ENCODE peak calls at places on chromosomes 5 and 9, in six cellular contexts. A is naive thymus-derived CD4-positive, alpha-beta T cell; H is smooth muscle cell of the brain vasculature; T is activated CD8-positive, alpha-beta memory T cell treated with anti-CD3 and anti-CD28 coated beads, Interleukin-2, amount 10 ng/mL, durations not matched to agents 7 days and 5 days; P is GM03348; D is anterior cingulate cortex. E is an unnamed sample.
A peak's percentile ranks its signal among the peaks of the same experiment; 100 is the strongest.

GRCh38 chr9:112878752-112879151 is 11.9 kb downstream of the SLC46A2 start:
- DNase-seq in D (no peak), P (no peak), A (no peak), T (no peak), H (no peak), E (no peak)

GRCh38 chr5:82601085-82601484 is 322.9 kb upstream of the RPS23 start:
- DNase-seq in H (no peak), P (no peak), T (no peak), A (no peak), D (no peak), E (no peak)

GRCh38 chr5:156581725-156582124 is 254.8 kb downstream of the SGCD start:
- DNase-seq in T (no peak), H (no peak), A (no peak), P (no peak), D (no peak), E (no peak)

GRCh38 chr5:94983861-94984535 is 300.9 kb downstream of the MCTP1 start:
- DNase-seq in T (no peak), A (no peak), P (peak; percentile 72), H (no peak), D (no peak), E (peak; percentile 86)

GRCh38 chr9:77015291-77016048 is 4.0 kb upstream of the FOXB2 start:
- DNase-seq in H (no peak), D (no peak), P (no peak), T (no peak), A (no peak), E (no peak)

GRCh38 chr5:100758306-100758705 is 144.8 kb downstream of the ST8SIA4 start:
- DNase-seq in T (no peak), A (no peak), P (no peak), H (no peak), D (no peak), E (no peak)

GRCh38 chr5:172548311-172548731 is 92.7 kb upstream of the NEURL1B start:
- DNase-seq in D (peak; percentile 44), T (no peak), H (no peak), P (no peak), A (no peak), E (no peak)

GRCh38 chr5:63603996-63604395 is 358.2 kb downstream of the HTR1A start:
- DNase-seq in A (no peak), D (no peak), P (no peak), T (no peak), H (no peak), E (no peak)

GRCh38 chr9:2208465-2208864 is 193.3 kb downstream of the SMARCA2 start:
- DNase-seq in A (no peak), D (no peak), P (no peak), T (no peak), H (no peak), E (no peak)

GRCh38 chr9:126756876-126757415 is 47.9 kb upstream of the ZBTB43 start:
- DNase-seq in T (no peak), D (no peak), A (no peak), P (no peak), H (no peak), E (no peak)

GRCh38 chr9:107123389-107123788 is 159.7 kb upstream of the RAD23B start:
- DNase-seq in H (no peak), T (no peak), D (no peak), P (no peak), A (no peak), E (no peak)

GRCh38 chr5:74945561-74946165 is 79.5 kb upstream of the FAM169A start:
- DNase-seq in D (no peak), T (peak; percentile 62), P (no peak), A (no peak), H (no peak), E (no peak)

GRCh38 chr5:60568646-60569045 is 131.3 kb downstream of the DEPDC1B start:
- DNase-seq in A (no peak), H (no peak), T (no peak), D (no peak), P (no peak), E (no peak)

GRCh38 chr9:72589684-72590555 is 68.5 kb downstream of the TMC1 start:
- DNase-seq in A (no peak), T (no peak), H (no peak), D (no peak), P (peak; percentile 18), E (peak; percentile 50)

GRCh38 chr9:93470391-93470790 is 17.0 kb upstream of the FAM120AOS start:
- DNase-seq in H (no peak), A (no peak), T (no peak), P (no peak), D (no peak), E (no peak)

GRCh38 chr5:97162045-97162444 is 19.6 kb upstream of the LIX1 start:
- DNase-seq in A (peak; percentile 23), D (peak; percentile 35), T (peak; percentile 64), H (peak; percentile 63), P (peak; percentile 42), E (peak; percentile 91)

GRCh38 chr5:163790497-163790896 is 285.1 kb downstream of the MAT2B start:
- DNase-seq in A (no peak), H (no peak), P (no peak), T (no peak), D (no peak), E (peak; percentile 26)

GRCh38 chr5:139955616-139956283 is 87.3 kb downstream of the NRG2 start:
- DNase-seq in T (no peak), D (no peak), A (no peak), H (no peak), P (no peak), E (peak; percentile 29)

GRCh38 chr5:159951387-159951786 is 35.1 kb downstream of the ADRA1B start:
- DNase-seq in A (no peak), T (no peak), D (no peak), H (no peak), P (peak; percentile 22), E (peak; percentile 60)

GRCh38 chr5:158758666-158759065 is 341.1 kb downstream of the EBF1 start:
- DNase-seq in A (no peak), H (peak; percentile 12), T (no peak), D (no peak), P (peak; percentile 74), E (peak; percentile 86)

GRCh38 chr9:87158779-87159178 is 211.5 kb upstream of the GAS1 start:
- DNase-seq in P (no peak), H (no peak), A (no peak), T (no peak), D (no peak), E (no peak)

GRCh38 chr5:61604626-61605025 is 272.6 kb downstream of the ZSWIM6 start:
- DNase-seq in H (no peak), T (no peak), P (no peak), A (no peak), D (no peak), E (peak; percentile 12)

GRCh38 chr5:39225405-39226099 is 6.2 kb upstream of the FYB1 start:
- DNase-seq in T (no peak), D (no peak), A (no peak), P (no peak), H (no peak), E (no peak)

GRCh38 chr9:116951588-116952433 is 264.7 kb downstream of the TRIM32 start:
- DNase-seq in T (no peak), D (no peak), H (no peak), P (peak; percentile 89), A (no peak), E (peak; percentile 35)

GRCh38 chr5:15092801-15093200 is 221.2 kb upstream of the ANKH start:
- DNase-seq in T (no peak), A (no peak), H (no peak), D (no peak), P (no peak), E (no peak)

GRCh38 chr9:128316421-128316820 is 5.8 kb downstream of the TRUB2 start:
- DNase-seq in P (no peak), D (peak; percentile 92), H (no peak), A (no peak), T (no peak), E (no peak)

GRCh38 chr9:126844085-126844484 is 16.4 kb upstream of the ZBTB34 start:
- DNase-seq in T (no peak), A (no peak), H (peak; percentile 60), D (no peak), P (peak; percentile 61), E (peak; percentile 65)

GRCh38 chr9:135506327-135507103 is 6.0 kb downstream of the MRPS2 start:
- DNase-seq in T (no peak), P (no peak), H (no peak), D (no peak), A (no peak), E (no peak)

GRCh38 chr5:172694061-172694460 is 53.0 kb downstream of the NEURL1B start:
- DNase-seq in H (no peak), T (no peak), P (no peak), D (no peak), A (no peak), E (no peak)

GRCh38 chr9:22037954-22038690 is 29.0 kb upstream of the CDKN2B start:
- DNase-seq in D (no peak), H (no peak), P (peak; percentile 22), T (no peak), A (no peak), E (peak; percentile 66)

GRCh38 chr5:149935431-149935901 is 9.1 kb downstream of the PDE6A start:
- DNase-seq in A (no peak), H (no peak), P (no peak), D (no peak), T (no peak), E (no peak)

GRCh38 chr5:69308046-69308553 is 24.5 kb downstream of the CCDC125 start:
- DNase-seq in D (no peak), P (no peak), A (no peak), T (no peak), H (no peak), E (no peak)

GRCh38 chr9:93807166-93808013 is 147.8 kb downstream of the BARX1 start:
- DNase-seq in H (no peak), A (no peak), P (peak; percentile 3), D (no peak), T (no peak), E (no peak)

GRCh38 chr9:129803679-129804065 is 688 bp downstream of the TOR1B start:
- DNase-seq in T (no peak), D (peak; percentile 42), H (no peak), P (no peak), A (no peak), E (peak; percentile 23)

GRCh38 chr9:129746092-129746760 is 6.6 kb downstream of the PTGES start:
- DNase-seq in H (no peak), T (no peak), A (no peak), D (no peak), P (no peak), E (peak; percentile 77)

GRCh38 chr5:154753792-154754191 is 1.4 kb upstream of the LARP1 start:
- DNase-seq in D (no peak), P (peak; percentile 89), A (no peak), H (peak; percentile 23), T (no peak), E (peak; percentile 96)

GRCh38 chr5:9932770-9933169 is 302.6 kb upstream of the TAS2R1 start:
- DNase-seq in A (no peak), P (peak; percentile 41), T (no peak), H (no peak), D (no peak), E (peak; percentile 84)

GRCh38 chr5:59221769-59222168 is 638.9 kb downstream of the RAB3C start:
- DNase-seq in A (no peak), T (no peak), P (no peak), D (no peak), H (no peak), E (peak; percentile 47)

E was measured in choroid plexus epithelial cell.